ENCODE peak calls at places on chromosomes 7 and 10, in nine cellular contexts. T, P, Z, Y, N, X, F, H and C are unnamed samples.

GRCh38 chr10:116477989-116478615 is 50.5 kb downstream of the PNLIPRP3 start:
- DNase-seq in N (no peak), X (no peak), F (no peak), Y (no peak), Z (no peak), H (no peak), T (no peak), P (no peak), C (no peak)

GRCh38 chr10:24256619-24257018 is 47.7 kb downstream of the KIAA1217 start:
- DNase-seq in Z (no peak), T (no peak), H (no peak), F (no peak), X (no peak), N (no peak), P (peak), Y (no peak), C (no peak)

GRCh38 chr10:118332247-118332646 is 9.9 kb downstream of the FAM204A start:
- DNase-seq in X (no peak), F (peak), Z (no peak), N (no peak), T (no peak), Y (no peak), P (no peak), H (peak), C (no peak)

GRCh38 chr10:122331615-122332446 is 42.7 kb upstream of the PLEKHA1 start:
- DNase-seq in Y (no peak), H (no peak), P (peak), X (no peak), Z (no peak), N (no peak), T (no peak), F (peak), C (no peak)

GRCh38 chr7:95794917-95795515 is 22.7 kb downstream of the DYNC1I1 start:
- DNase-seq in N (no peak), H (peak), Y (no peak), Z (no peak), X (no peak), F (peak), P (no peak), T (no peak), C (no peak)

GRCh38 chr10:62373995-62374861 is at the start of gene ZNF365:
- DNase-seq in Y (peak), H (no peak), Z (no peak), N (no peak), F (peak), T (peak), X (no peak), P (peak), C (no peak)

GRCh38 chr7:79298145-79298760 is 155.2 kb downstream of the MAGI2 start:
- DNase-seq in Z (peak), Y (no peak), P (peak), F (peak), H (no peak), N (no peak), X (peak), T (no peak), C (peak)

GRCh38 chr7:21469894-21470293 is 42.0 kb downstream of the SP4 start:
- DNase-seq in P (no peak), Z (no peak), H (peak), N (no peak), T (no peak), X (no peak), F (no peak), Y (no peak), C (no peak)

GRCh38 chr10:43574035-43574892 is at the start of gene ZNF239:
- DNase-seq in Y (peak), H (peak), N (no peak), T (peak), Z (peak), F (peak), X (peak), P (peak), C (peak)

GRCh38 chr10:71309919-71310318 is 9.1 kb upstream of the SLC29A3 start:
- DNase-seq in N (no peak), Y (no peak), X (no peak), Z (no peak), T (no peak), P (no peak), F (no peak), H (no peak), C (no peak)

GRCh38 chr10:47425813-47426419 is 41.8 kb upstream of the ZNF488 start:
- DNase-seq in P (no peak), N (no peak), T (no peak), F (no peak), Z (no peak), X (no peak), H (no peak), Y (no peak), C (no peak)

GRCh38 chr10:103869336-103869735 is 14.0 kb upstream of the SH3PXD2A start:
- DNase-seq in H (no peak), P (no peak), T (no peak), Z (no peak), F (no peak), N (no peak), Y (no peak), X (no peak), C (no peak)

GRCh38 chr7:157977306-157977705 is 610.3 kb downstream of the PTPRN2 start:
- DNase-seq in Z (no peak), P (no peak), T (no peak), H (no peak), Y (no peak), N (no peak), X (no peak), F (no peak), C (no peak)

GRCh38 chr7:94303736-94304135 is 91.0 kb upstream of the COL1A2 start:
- DNase-seq in X (peak), H (no peak), T (no peak), Y (no peak), Z (peak), P (peak), F (peak), N (no peak), C (no peak)

GRCh38 chr7:33764752-33765451 is 140.4 kb upstream of the BMPER start:
- DNase-seq in N (no peak), P (peak), T (no peak), F (no peak), H (no peak), X (no peak), Z (no peak), Y (no peak), C (no peak)

GRCh38 chr7:87564290-87564963 is 36.3 kb downstream of the ABCB1 start:
- DNase-seq in Y (peak), Z (no peak), T (no peak), F (peak), H (no peak), X (peak), P (no peak), N (no peak), C (no peak)

GRCh38 chr10:51000164-51000563 is 74.1 kb upstream of the PRKG1 start:
- DNase-seq in N (no peak), Y (no peak), P (peak), X (no peak), Z (no peak), F (no peak), T (no peak), H (no peak), C (no peak)

GRCh38 chr10:5613481-5613880 is 52.9 kb downstream of the ASB13 start:
- DNase-seq in F (no peak), H (no peak), X (no peak), T (no peak), N (no peak), Y (no peak), Z (no peak), P (no peak), C (no peak)

GRCh38 chr10:72665925-72666324 is 26.0 kb upstream of the MCU start:
- DNase-seq in N (no peak), Z (no peak), Y (no peak), F (peak), P (peak), H (no peak), X (no peak), T (no peak), C (peak)

GRCh38 chr10:94062611-94063010 is 68.9 kb downstream of the PLCE1 start:
- DNase-seq in X (no peak), Y (no peak), T (no peak), Z (no peak), H (no peak), F (no peak), N (no peak), P (no peak), C (no peak)

GRCh38 chr7:114264029-114264428 is 150.6 kb upstream of the FOXP2 start:
- DNase-seq in F (no peak), P (peak), H (no peak), Y (no peak), X (no peak), T (no peak), N (no peak), Z (no peak), C (no peak)

GRCh38 chr10:123139521-123140163 is 3.9 kb downstream of the HMX3 start:
- DNase-seq in X (no peak), T (no peak), Y (no peak), P (no peak), N (no peak), Z (no peak), H (peak), F (peak), C (no peak)

GRCh38 chr10:70315815-70316214 is 32.0 kb upstream of the NPFFR1 start:
- DNase-seq in T (no peak), N (no peak), Y (no peak), F (no peak), P (no peak), Z (no peak), H (no peak), X (no peak), C (no peak)

GRCh38 chr10:42929236-42929635 is 146.6 kb downstream of the BMS1 start:
- DNase-seq in X (no peak), P (no peak), Y (no peak), T (no peak), N (no peak), F (no peak), Z (no peak), H (no peak), C (no peak)

GRCh38 chr7:82291931-82292330 is 151.6 kb downstream of the CACNA2D1 start:
- DNase-seq in F (no peak), T (no peak), H (no peak), X (no peak), Y (no peak), Z (no peak), P (peak), N (no peak), C (no peak)

GRCh38 chr7:123918309-123918708 is 6.7 kb upstream of the SPAM1 start:
- DNase-seq in P (no peak), N (no peak), T (no peak), X (no peak), F (no peak), Z (no peak), Y (no peak), H (no peak), C (no peak)

GRCh38 chr7:123923599-123923998 is 1.4 kb upstream of the SPAM1 start:
- DNase-seq in Y (no peak), H (no peak), T (no peak), X (no peak), N (no peak), F (no peak), Z (no peak), P (no peak), C (no peak)

GRCh38 chr7:123916240-123916724 is 8.8 kb upstream of the SPAM1 start:
- DNase-seq in T (no peak), F (peak), N (no peak), P (peak), H (peak), Z (no peak), X (no peak), Y (no peak), C (no peak)

GRCh38 chr7:123917878-123918277 is 7.2 kb upstream of the SPAM1 start:
- DNase-seq in T (no peak), Y (no peak), H (no peak), X (no peak), F (no peak), Z (no peak), N (no peak), P (no peak), C (no peak)
- TF ChIP-seq CTCF in T (no peak), Y (no peak), H (no peak), X (no peak), F (no peak), Z (no peak), N (no peak), P (no peak), C (no peak)

GRCh38 chr10:131690805-131691239 is 210.0 kb upstream of the PPP2R2D start:
- DNase-seq in T (no peak), F (no peak), Y (no peak), N (no peak), P (no peak), X (no peak), H (no peak), Z (no peak), C (no peak)

GRCh38 chr10:131688304-131688703 is 212.5 kb upstream of the PPP2R2D start:
- DNase-seq in N (no peak), T (no peak), F (no peak), Z (no peak), Y (no peak), H (no peak), X (no peak), P (no peak), C (no peak)

GRCh38 chr10:131689486-131689885 is 211.3 kb upstream of the PPP2R2D start:
- DNase-seq in X (no peak), Y (no peak), F (no peak), H (no peak), T (no peak), Z (no peak), P (no peak), N (no peak), C (no peak)

GRCh38 chr10:131689954-131690669 is 210.7 kb upstream of the PPP2R2D start:
- DNase-seq in X (no peak), N (no peak), H (no peak), F (no peak), P (no peak), T (no peak), Y (no peak), Z (no peak), C (no peak)

GRCh38 chr10:131689016-131689415 is 211.8 kb upstream of the PPP2R2D start:
- DNase-seq in T (no peak), Z (no peak), P (no peak), Y (no peak), F (no peak), X (no peak), H (no peak), N (no peak), C (no peak)
- TF ChIP-seq CTCF in T (no peak), Z (no peak), P (no peak), Y (no peak), F (no peak), X (no peak), H (no peak), N (no peak), C (no peak)

GRCh38 chr10:96470108-96470743 is 43.5 kb downstream of the TLL2 start:
- DNase-seq in Z (no peak), H (peak), X (peak), F (peak), Y (no peak), P (no peak), N (no peak), T (no peak), C (no peak)
- TF ChIP-seq CTCF in Z (no peak), H (peak), X (peak), F (peak), Y (peak), P (peak), N (peak), T (peak), C (peak)

GRCh38 chr7:3922175-3922635 is 621.2 kb downstream of the SDK1 start:
- DNase-seq in T (peak), P (peak), Z (no peak), X (peak), N (no peak), Y (no peak), F (peak), H (peak), C (peak)
- TF ChIP-seq CTCF in T (peak), P (peak), Z (no peak), X (no peak), N (no peak), Y (no peak), F (peak), H (peak), C (no peak)